ENCODE peak calls at places on chromosomes 11 and 22, in seven cellular contexts. One of them, this sample, is unnamed.

GRCh38 chr22:25534724-25535123 is 29.8 kb upstream of the GRK3 start:
- DNase-seq in GM20000: no peak
- DNase-seq in cardiac fibroblast: no peak
- DNase-seq in nephron progenitor cell: no peak
- DNase-seq in RWPE1: no peak
- DNase-seq in fibroblast of the aortic adventitia: no peak
- DNase-seq in BJ: no peak
- DNase-seq in this sample: no peak

GRCh38 chr11:113528982-113529381 is 53.8 kb upstream of the DRD2 start:
- DNase-seq in GM20000: no peak
- DNase-seq in cardiac fibroblast: no peak
- DNase-seq in nephron progenitor cell: no peak
- DNase-seq in RWPE1: no peak
- DNase-seq in fibroblast of the aortic adventitia: peak
- DNase-seq in BJ: no peak
- DNase-seq in this sample: no peak

GRCh38 chr11:34363363-34364084 is 5.7 kb upstream of the ABTB2 start:
- DNase-seq in GM20000: no peak
- DNase-seq in cardiac fibroblast: no peak
- DNase-seq in nephron progenitor cell: no peak
- DNase-seq in RWPE1: no peak
- DNase-seq in fibroblast of the aortic adventitia: no peak
- DNase-seq in BJ: no peak
- DNase-seq in this sample: no peak

GRCh38 chr22:27892811-27893210 is 26.2 kb downstream of the PITPNB start:
- DNase-seq in GM20000: no peak
- DNase-seq in cardiac fibroblast: no peak
- DNase-seq in nephron progenitor cell: no peak
- DNase-seq in RWPE1: no peak
- DNase-seq in fibroblast of the aortic adventitia: no peak
- DNase-seq in BJ: no peak
- DNase-seq in this sample: no peak

GRCh38 chr11:109362059-109362458 is 59.9 kb upstream of the C11orf87 start:
- DNase-seq in GM20000: no peak
- DNase-seq in cardiac fibroblast: peak
- DNase-seq in nephron progenitor cell: no peak
- DNase-seq in RWPE1: no peak
- DNase-seq in fibroblast of the aortic adventitia: no peak
- DNase-seq in BJ: no peak
- DNase-seq in this sample: no peak

GRCh38 chr11:100709233-100709999 is 22.3 kb downstream of the ARHGAP42 start:
- DNase-seq in GM20000: peak
- DNase-seq in cardiac fibroblast: peak
- DNase-seq in nephron progenitor cell: no peak
- DNase-seq in RWPE1: no peak
- DNase-seq in fibroblast of the aortic adventitia: no peak
- DNase-seq in BJ: no peak
- DNase-seq in this sample: no peak

GRCh38 chr11:103494491-103494890 is 385.3 kb downstream of the DYNC2H1 start:
- DNase-seq in GM20000: no peak
- DNase-seq in cardiac fibroblast: no peak
- DNase-seq in nephron progenitor cell: no peak
- DNase-seq in RWPE1: no peak
- DNase-seq in fibroblast of the aortic adventitia: peak
- DNase-seq in BJ: no peak
- DNase-seq in this sample: no peak

GRCh38 chr11:58576792-58577440 is 1.3 kb upstream of the LPXN start:
- DNase-seq in GM20000: no peak
- DNase-seq in cardiac fibroblast: peak
- DNase-seq in nephron progenitor cell: no peak
- DNase-seq in RWPE1: peak
- DNase-seq in fibroblast of the aortic adventitia: peak
- DNase-seq in BJ: no peak
- DNase-seq in this sample: peak

GRCh38 chr11:7573193-7573557 is 59.4 kb downstream of the PPFIBP2 start:
- DNase-seq in GM20000: no peak
- DNase-seq in cardiac fibroblast: peak
- DNase-seq in nephron progenitor cell: no peak
- DNase-seq in RWPE1: no peak
- DNase-seq in fibroblast of the aortic adventitia: peak
- DNase-seq in BJ: no peak
- DNase-seq in this sample: peak

GRCh38 chr22:24072361-24072760 is 61.3 kb downstream of the CABIN1 start:
- DNase-seq in GM20000: no peak
- DNase-seq in cardiac fibroblast: no peak
- DNase-seq in nephron progenitor cell: no peak
- DNase-seq in RWPE1: no peak
- DNase-seq in fibroblast of the aortic adventitia: no peak
- DNase-seq in BJ: no peak
- DNase-seq in this sample: no peak

GRCh38 chr11:107563702-107564101 is 1.8 kb downstream of the ALKBH8 start:
- DNase-seq in GM20000: peak
- DNase-seq in cardiac fibroblast: peak
- DNase-seq in nephron progenitor cell: peak
- DNase-seq in RWPE1: peak
- DNase-seq in fibroblast of the aortic adventitia: peak
- DNase-seq in BJ: no peak
- DNase-seq in this sample: peak

GRCh38 chr22:38214248-38215056 is 12.7 kb downstream of the MAFF start:
- DNase-seq in GM20000: peak
- DNase-seq in cardiac fibroblast: peak
- DNase-seq in nephron progenitor cell: peak
- DNase-seq in RWPE1: no peak
- DNase-seq in fibroblast of the aortic adventitia: peak
- DNase-seq in BJ: no peak
- DNase-seq in this sample: no peak

GRCh38 chr11:8099291-8099899 is 18.4 kb downstream of the TUB start:
- DNase-seq in GM20000: peak
- DNase-seq in cardiac fibroblast: peak
- DNase-seq in nephron progenitor cell: peak
- DNase-seq in RWPE1: peak
- DNase-seq in fibroblast of the aortic adventitia: peak
- DNase-seq in BJ: peak
- DNase-seq in this sample: peak

GRCh38 chr11:117071344-117071787 is 26.9 kb downstream of the SIK3 start:
- DNase-seq in GM20000: no peak
- DNase-seq in cardiac fibroblast: peak
- DNase-seq in nephron progenitor cell: no peak
- DNase-seq in RWPE1: no peak
- DNase-seq in fibroblast of the aortic adventitia: no peak
- DNase-seq in BJ: no peak
- DNase-seq in this sample: no peak

GRCh38 chr11:128052912-128053641 is 534.3 kb downstream of the ETS1 start:
- DNase-seq in GM20000: no peak
- DNase-seq in cardiac fibroblast: peak
- DNase-seq in nephron progenitor cell: no peak
- DNase-seq in RWPE1: peak
- DNase-seq in fibroblast of the aortic adventitia: peak
- DNase-seq in BJ: peak
- DNase-seq in this sample: peak

GRCh38 chr11:2825886-2826678 is 59.5 kb downstream of the CDKN1C start:
- DNase-seq in GM20000: no peak
- DNase-seq in cardiac fibroblast: peak
- DNase-seq in nephron progenitor cell: no peak
- DNase-seq in RWPE1: peak
- DNase-seq in fibroblast of the aortic adventitia: peak
- DNase-seq in BJ: peak
- DNase-seq in this sample: peak

GRCh38 chr11:60774726-60775125 is 10.4 kb upstream of the MS4A10 start:
- DNase-seq in GM20000: no peak
- DNase-seq in cardiac fibroblast: no peak
- DNase-seq in nephron progenitor cell: no peak
- DNase-seq in RWPE1: no peak
- DNase-seq in fibroblast of the aortic adventitia: no peak
- DNase-seq in BJ: no peak
- DNase-seq in this sample: no peak

GRCh38 chr11:60155928-60156327 is 27.0 kb downstream of the MS4A6A start:
- DNase-seq in GM20000: no peak
- DNase-seq in cardiac fibroblast: no peak
- DNase-seq in nephron progenitor cell: no peak
- DNase-seq in RWPE1: no peak
- DNase-seq in fibroblast of the aortic adventitia: no peak
- DNase-seq in BJ: no peak
- DNase-seq in this sample: no peak

GRCh38 chr11:68367252-68367651 is 54.9 kb downstream of the LRP5 start:
- DNase-seq in GM20000: no peak
- DNase-seq in cardiac fibroblast: no peak
- DNase-seq in nephron progenitor cell: no peak
- DNase-seq in RWPE1: no peak
- DNase-seq in fibroblast of the aortic adventitia: no peak
- DNase-seq in BJ: no peak
- DNase-seq in this sample: no peak

GRCh38 chr11:102109896-102110760 is at the start of gene YAP1:
- DNase-seq in GM20000: peak
- DNase-seq in cardiac fibroblast: peak
- DNase-seq in nephron progenitor cell: peak
- DNase-seq in RWPE1: peak
- DNase-seq in fibroblast of the aortic adventitia: peak
- DNase-seq in BJ: peak
- DNase-seq in this sample: peak

GRCh38 chr11:100574894-100575769 is 112.0 kb upstream of the ARHGAP42 start:
- DNase-seq in GM20000: no peak
- DNase-seq in cardiac fibroblast: peak
- DNase-seq in nephron progenitor cell: no peak
- DNase-seq in RWPE1: no peak
- DNase-seq in fibroblast of the aortic adventitia: peak
- DNase-seq in BJ: no peak
- DNase-seq in this sample: peak

GRCh38 chr11:68009391-68010000 is 631 bp upstream of the ALDH3B1 start:
- DNase-seq in GM20000: peak
- DNase-seq in cardiac fibroblast: peak
- DNase-seq in nephron progenitor cell: no peak
- DNase-seq in RWPE1: no peak
- DNase-seq in fibroblast of the aortic adventitia: peak
- DNase-seq in BJ: no peak
- DNase-seq in this sample: peak

GRCh38 chr22:40238425-40239344 is 61.0 kb downstream of the TNRC6B start:
- DNase-seq in GM20000: no peak
- DNase-seq in cardiac fibroblast: peak
- DNase-seq in nephron progenitor cell: no peak
- DNase-seq in RWPE1: peak
- DNase-seq in fibroblast of the aortic adventitia: peak
- DNase-seq in BJ: peak
- DNase-seq in this sample: peak

GRCh38 chr22:45647532-45648225 is 24.0 kb upstream of the ATXN10 start:
- DNase-seq in GM20000: no peak
- DNase-seq in cardiac fibroblast: no peak
- DNase-seq in nephron progenitor cell: no peak
- DNase-seq in RWPE1: no peak
- DNase-seq in fibroblast of the aortic adventitia: no peak
- DNase-seq in BJ: no peak
- DNase-seq in this sample: no peak

GRCh38 chr11:93740031-93740801 is 1.1 kb downstream of the TAF1D start:
- DNase-seq in GM20000: no peak
- DNase-seq in cardiac fibroblast: peak
- DNase-seq in nephron progenitor cell: peak
- DNase-seq in RWPE1: no peak
- DNase-seq in fibroblast of the aortic adventitia: peak
- DNase-seq in BJ: peak
- DNase-seq in this sample: peak

GRCh38 chr22:46977656-46978343 is 215.3 kb downstream of the TBC1D22A start:
- DNase-seq in GM20000: no peak
- DNase-seq in cardiac fibroblast: no peak
- DNase-seq in nephron progenitor cell: no peak
- DNase-seq in RWPE1: no peak
- DNase-seq in fibroblast of the aortic adventitia: no peak
- DNase-seq in BJ: no peak
- DNase-seq in this sample: no peak

GRCh38 chr22:17754233-17754925 is 19.9 kb downstream of the BID start:
- DNase-seq in GM20000: no peak
- DNase-seq in cardiac fibroblast: no peak
- DNase-seq in nephron progenitor cell: no peak
- DNase-seq in RWPE1: no peak
- DNase-seq in fibroblast of the aortic adventitia: no peak
- DNase-seq in BJ: no peak
- DNase-seq in this sample: no peak
- TF ChIP-seq CTCF in GM20000: no peak
- TF ChIP-seq CTCF in cardiac fibroblast: peak
- TF ChIP-seq CTCF in nephron progenitor cell: no peak
- TF ChIP-seq CTCF in RWPE1: no peak
- TF ChIP-seq CTCF in fibroblast of the aortic adventitia: no peak
- TF ChIP-seq CTCF in BJ: peak
- TF ChIP-seq CTCF in this sample: peak

DNA sequence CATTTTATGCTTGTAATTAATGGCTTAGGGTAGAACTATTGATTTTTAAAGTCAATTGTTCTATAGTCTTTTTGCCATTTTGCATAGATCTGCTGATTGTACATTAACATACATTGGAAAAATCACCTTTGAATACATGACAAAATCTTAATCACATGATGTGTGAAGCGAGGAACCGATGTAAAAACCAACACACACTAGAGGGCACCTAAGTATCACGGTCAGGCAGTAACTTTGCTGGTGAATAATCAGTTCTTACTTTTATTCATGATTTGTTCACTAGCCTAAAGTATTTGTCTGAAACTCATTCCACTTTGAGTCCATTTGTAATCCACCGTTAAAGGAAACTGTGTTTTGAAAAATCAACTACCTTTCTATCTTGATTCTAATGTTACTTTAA is 28.2 kb downstream of the JHY start:
- DNase-seq in GM20000: no peak
- DNase-seq in cardiac fibroblast: peak
- DNase-seq in nephron progenitor cell: no peak
- DNase-seq in RWPE1: peak
- DNase-seq in fibroblast of the aortic adventitia: peak
- DNase-seq in BJ: no peak
- DNase-seq in this sample: peak
- TF ChIP-seq CTCF in GM20000: no peak
- TF ChIP-seq CTCF in cardiac fibroblast: peak
- TF ChIP-seq CTCF in nephron progenitor cell: peak
- TF ChIP-seq CTCF in RWPE1: peak
- TF ChIP-seq CTCF in fibroblast of the aortic adventitia: peak
- TF ChIP-seq CTCF in BJ: peak
- TF ChIP-seq CTCF in this sample: peak

GRCh38 chr11:64251986-64252837 is 882 bp downstream of the PLCB3 start:
- DNase-seq in GM20000: peak
- DNase-seq in cardiac fibroblast: peak
- DNase-seq in nephron progenitor cell: no peak
- DNase-seq in RWPE1: no peak
- DNase-seq in fibroblast of the aortic adventitia: no peak
- DNase-seq in BJ: no peak
- DNase-seq in this sample: no peak
- TF ChIP-seq CTCF in GM20000: peak
- TF ChIP-seq CTCF in cardiac fibroblast: peak
- TF ChIP-seq CTCF in nephron progenitor cell: no peak
- TF ChIP-seq CTCF in RWPE1: peak
- TF ChIP-seq CTCF in fibroblast of the aortic adventitia: peak
- TF ChIP-seq CTCF in BJ: peak
- TF ChIP-seq CTCF in this sample: peak

GRCh38 chr22:43270314-43270908 is 72.8 kb downstream of the SCUBE1 start:
- DNase-seq in GM20000: peak
- DNase-seq in cardiac fibroblast: no peak
- DNase-seq in nephron progenitor cell: no peak
- DNase-seq in RWPE1: no peak
- DNase-seq in fibroblast of the aortic adventitia: no peak
- DNase-seq in BJ: no peak
- DNase-seq in this sample: no peak
- TF ChIP-seq CTCF in GM20000: no peak
- TF ChIP-seq CTCF in cardiac fibroblast: peak
- TF ChIP-seq CTCF in nephron progenitor cell: peak
- TF ChIP-seq CTCF in RWPE1: no peak
- TF ChIP-seq CTCF in fibroblast of the aortic adventitia: peak
- TF ChIP-seq CTCF in BJ: peak
- TF ChIP-seq CTCF in this sample: peak

GRCh38 chr22:22666307-22667091 is 22.1 kb downstream of the GGTLC2 start:
- DNase-seq in GM20000: peak
- DNase-seq in cardiac fibroblast: peak
- DNase-seq in nephron progenitor cell: peak
- DNase-seq in RWPE1: no peak
- DNase-seq in fibroblast of the aortic adventitia: peak
- DNase-seq in BJ: no peak
- DNase-seq in this sample: peak
- TF ChIP-seq CTCF in GM20000: peak
- TF ChIP-seq CTCF in cardiac fibroblast: peak
- TF ChIP-seq CTCF in nephron progenitor cell: peak
- TF ChIP-seq CTCF in RWPE1: no peak
- TF ChIP-seq CTCF in fibroblast of the aortic adventitia: peak
- TF ChIP-seq CTCF in BJ: peak
- TF ChIP-seq CTCF in this sample: peak